ENCODE peak calls at places on chromosomes 6 and 20, in five cellular contexts. One of them, this sample, is unnamed.

GRCh38 chr20:62198496-62198895 is 15.7 kb downstream of the MTG2 start:
- DNase-seq in iPS-NIHi11: no peak
- DNase-seq in NCI-H1092 treated with DMSO at 0.1 percent for 48 hours: no peak
- DNase-seq in hippocampal formation: no peak
- DNase-seq in left lung: peak
- DNase-seq in this sample: peak

GRCh38 chr6:30814137-30815084 is 69.9 kb upstream of the DDR1 start:
- DNase-seq in iPS-NIHi11: no peak
- DNase-seq in NCI-H1092 treated with DMSO at 0.1 percent for 48 hours: no peak
- DNase-seq in hippocampal formation: no peak
- DNase-seq in left lung: no peak
- DNase-seq in this sample: no peak

GRCh38 chr6:170435766-170436165 is 117.3 kb downstream of the PSMB1 start:
- DNase-seq in iPS-NIHi11: no peak
- DNase-seq in NCI-H1092 treated with DMSO at 0.1 percent for 48 hours: no peak
- DNase-seq in hippocampal formation: no peak
- DNase-seq in left lung: peak
- DNase-seq in this sample: no peak

GRCh38 chr6:33967266-33967767 is 163.5 kb upstream of the MLN start:
- DNase-seq in iPS-NIHi11: no peak
- DNase-seq in NCI-H1092 treated with DMSO at 0.1 percent for 48 hours: no peak
- DNase-seq in hippocampal formation: no peak
- DNase-seq in left lung: no peak
- DNase-seq in this sample: peak

GRCh38 chr20:61954276-61955021 is 111.2 kb downstream of the TAF4 start:
- DNase-seq in iPS-NIHi11: no peak
- DNase-seq in NCI-H1092 treated with DMSO at 0.1 percent for 48 hours: peak
- DNase-seq in hippocampal formation: no peak
- DNase-seq in left lung: peak
- DNase-seq in this sample: no peak

GRCh38 chr20:16951876-16952275 is 203.7 kb downstream of the OTOR start:
- DNase-seq in iPS-NIHi11: no peak
- DNase-seq in NCI-H1092 treated with DMSO at 0.1 percent for 48 hours: no peak
- DNase-seq in hippocampal formation: no peak
- DNase-seq in left lung: no peak
- DNase-seq in this sample: no peak

GRCh38 chr6:41286544-41287346 is at the start of gene TREM1:
- DNase-seq in iPS-NIHi11: no peak
- DNase-seq in NCI-H1092 treated with DMSO at 0.1 percent for 48 hours: no peak
- DNase-seq in hippocampal formation: no peak
- DNase-seq in left lung: peak
- DNase-seq in this sample: no peak

GRCh38 chr6:108203189-108204119 is 37.6 kb downstream of the NR2E1 start:
- DNase-seq in iPS-NIHi11: no peak
- DNase-seq in NCI-H1092 treated with DMSO at 0.1 percent for 48 hours: no peak
- DNase-seq in hippocampal formation: no peak
- DNase-seq in left lung: no peak
- DNase-seq in this sample: no peak

GRCh38 chr6:153814136-153814535 is 224.9 kb upstream of the OPRM1 start:
- DNase-seq in iPS-NIHi11: peak
- DNase-seq in NCI-H1092 treated with DMSO at 0.1 percent for 48 hours: no peak
- DNase-seq in hippocampal formation: no peak
- DNase-seq in left lung: no peak
- DNase-seq in this sample: no peak

GRCh38 chr6:116570856-116571682 is at the start of gene RWDD1:
- DNase-seq in iPS-NIHi11: peak
- DNase-seq in NCI-H1092 treated with DMSO at 0.1 percent for 48 hours: peak
- DNase-seq in hippocampal formation: peak
- DNase-seq in left lung: peak
- DNase-seq in this sample: peak

GRCh38 chr6:106746660-106747059 is 117.3 kb downstream of the QRSL1 start:
- DNase-seq in iPS-NIHi11: no peak
- DNase-seq in NCI-H1092 treated with DMSO at 0.1 percent for 48 hours: peak
- DNase-seq in hippocampal formation: no peak
- DNase-seq in left lung: no peak
- DNase-seq in this sample: no peak

GRCh38 chr6:137491478-137491877 is 2.7 kb downstream of the OLIG3 start:
- DNase-seq in iPS-NIHi11: no peak
- DNase-seq in NCI-H1092 treated with DMSO at 0.1 percent for 48 hours: no peak
- DNase-seq in hippocampal formation: no peak
- DNase-seq in left lung: no peak
- DNase-seq in this sample: no peak

GRCh38 chr6:52124126-52125121 is 37.0 kb upstream of the PKHD1 start:
- DNase-seq in iPS-NIHi11: no peak
- DNase-seq in NCI-H1092 treated with DMSO at 0.1 percent for 48 hours: no peak
- DNase-seq in hippocampal formation: no peak
- DNase-seq in left lung: no peak
- DNase-seq in this sample: no peak

GRCh38 chr20:21183722-21184121 is 57.8 kb downstream of the KIZ start:
- DNase-seq in iPS-NIHi11: no peak
- DNase-seq in NCI-H1092 treated with DMSO at 0.1 percent for 48 hours: no peak
- DNase-seq in hippocampal formation: no peak
- DNase-seq in left lung: no peak
- DNase-seq in this sample: no peak

GRCh38 chr20:6558361-6558760 is 209.1 kb upstream of the BMP2 start:
- DNase-seq in iPS-NIHi11: no peak
- DNase-seq in NCI-H1092 treated with DMSO at 0.1 percent for 48 hours: no peak
- DNase-seq in hippocampal formation: no peak
- DNase-seq in left lung: no peak
- DNase-seq in this sample: no peak

GRCh38 chr6:166167258-166167731 is 356 bp downstream of the TBXT start:
- DNase-seq in iPS-NIHi11: peak
- DNase-seq in NCI-H1092 treated with DMSO at 0.1 percent for 48 hours: no peak
- DNase-seq in hippocampal formation: no peak
- DNase-seq in left lung: no peak
- DNase-seq in this sample: no peak

GRCh38 chr6:43009124-43009523 is 4.6 kb downstream of the MEA1 start:
- DNase-seq in iPS-NIHi11: peak
- DNase-seq in NCI-H1092 treated with DMSO at 0.1 percent for 48 hours: peak
- DNase-seq in hippocampal formation: no peak
- DNase-seq in left lung: no peak
- DNase-seq in this sample: no peak

GRCh38 chr6:140354296-140354695 is 979.8 kb upstream of the CITED2 start:
- DNase-seq in iPS-NIHi11: no peak
- DNase-seq in NCI-H1092 treated with DMSO at 0.1 percent for 48 hours: no peak
- DNase-seq in hippocampal formation: no peak
- DNase-seq in left lung: no peak
- DNase-seq in this sample: no peak

GRCh38 chr6:114195736-114196403 is 147.0 kb downstream of the HS3ST5 start:
- DNase-seq in iPS-NIHi11: no peak
- DNase-seq in NCI-H1092 treated with DMSO at 0.1 percent for 48 hours: no peak
- DNase-seq in hippocampal formation: no peak
- DNase-seq in left lung: no peak
- DNase-seq in this sample: no peak

GRCh38 chr6:89509719-89510339 is 76.9 kb downstream of the ANKRD6 start:
- DNase-seq in iPS-NIHi11: no peak
- DNase-seq in NCI-H1092 treated with DMSO at 0.1 percent for 48 hours: peak
- DNase-seq in hippocampal formation: no peak
- DNase-seq in left lung: no peak
- DNase-seq in this sample: no peak

GRCh38 chr6:2596222-2596621 is 154.5 kb downstream of the MYLK4 start:
- DNase-seq in iPS-NIHi11: peak
- DNase-seq in NCI-H1092 treated with DMSO at 0.1 percent for 48 hours: no peak
- DNase-seq in hippocampal formation: no peak
- DNase-seq in left lung: peak
- DNase-seq in this sample: no peak

GRCh38 chr6:170129691-170130171 is 161.1 kb downstream of the DLL1 start:
- DNase-seq in iPS-NIHi11: no peak
- DNase-seq in NCI-H1092 treated with DMSO at 0.1 percent for 48 hours: peak
- DNase-seq in hippocampal formation: no peak
- DNase-seq in left lung: peak
- DNase-seq in this sample: peak

GRCh38 chr6:137261393-137262154 is 42.4 kb upstream of the IFNGR1 start:
- DNase-seq in iPS-NIHi11: no peak
- DNase-seq in NCI-H1092 treated with DMSO at 0.1 percent for 48 hours: no peak
- DNase-seq in hippocampal formation: no peak
- DNase-seq in left lung: no peak
- DNase-seq in this sample: no peak

GRCh38 chr6:82841309-82841708 is 224.3 kb downstream of the UBE3D start:
- DNase-seq in iPS-NIHi11: peak
- DNase-seq in NCI-H1092 treated with DMSO at 0.1 percent for 48 hours: no peak
- DNase-seq in hippocampal formation: no peak
- DNase-seq in left lung: no peak
- DNase-seq in this sample: no peak

GRCh38 chr6:12504325-12504966 is 212.1 kb upstream of the PHACTR1 start:
- DNase-seq in iPS-NIHi11: peak
- DNase-seq in NCI-H1092 treated with DMSO at 0.1 percent for 48 hours: no peak
- DNase-seq in hippocampal formation: no peak
- DNase-seq in left lung: no peak
- DNase-seq in this sample: no peak

GRCh38 chr6:29589423-29590048 is 4.6 kb downstream of the OR2H2 start:
- DNase-seq in iPS-NIHi11: peak
- DNase-seq in NCI-H1092 treated with DMSO at 0.1 percent for 48 hours: peak
- DNase-seq in hippocampal formation: peak
- DNase-seq in left lung: no peak
- DNase-seq in this sample: no peak

GRCh38 chr6:49052901-49053300 is 410.2 kb downstream of the MMUT start:
- DNase-seq in iPS-NIHi11: no peak
- DNase-seq in NCI-H1092 treated with DMSO at 0.1 percent for 48 hours: no peak
- DNase-seq in hippocampal formation: no peak
- DNase-seq in left lung: no peak
- DNase-seq in this sample: no peak

GRCh38 chr6:36998723-36999466 is 6.6 kb upstream of the FGD2 start:
- DNase-seq in iPS-NIHi11: no peak
- DNase-seq in NCI-H1092 treated with DMSO at 0.1 percent for 48 hours: peak
- DNase-seq in hippocampal formation: no peak
- DNase-seq in left lung: peak
- DNase-seq in this sample: no peak